ENCODE peak calls at places on chromosomes 13 and 19, in ten cellular contexts. M is neural progenitor cell; H is GM12878; Z is CD8-positive, alpha-beta T cell; W is GM23248; Q is stomach; A is CD4-positive, CD25-positive, alpha-beta regulatory T cell; K is upper lobe of right lung; Y is SJSA1; S is IMR-90. X is an unnamed sample.

GRCh38 chr19:1087813-1088418 is 7.3 kb downstream of the POLR2E start:
- DNase-seq in M (no peak), H (no peak), Z (peak; percentile 67), W (no peak), Q (no peak), A (peak; percentile 76), K (no peak), Y (no peak), S (no peak), X (no peak)

GRCh38 chr19:30682576-30683536 is 310.7 kb downstream of the ZNF536 start:
- DNase-seq in M (peak; percentile 80), H (no peak), Z (peak; percentile 45), W (peak; percentile 94), Q (peak; percentile 74), A (peak; percentile 30), K (peak; percentile 77), Y (peak; percentile 88), S (peak; percentile 82), X (peak; percentile 43)

GRCh38 chr13:65508745-65509144 is 1721.4 kb downstream of the PCDH9 start:
- DNase-seq in M (no peak), H (no peak), Z (no peak), W (no peak), Q (no peak), A (no peak), K (no peak), Y (no peak), S (no peak), X (no peak)

GRCh38 chr19:41939861-41940442 is 11.7 kb upstream of the ERFL start:
- DNase-seq in M (peak; percentile 62), H (no peak), Z (peak; percentile 60), W (peak; percentile 48), Q (peak; percentile 43), A (peak; percentile 29), K (peak; percentile 75), Y (no peak), S (no peak), X (no peak)

GRCh38 chr13:89407357-89407756 is 1736.2 kb downstream of the SLITRK5 start:
- DNase-seq in M (no peak), H (no peak), Z (no peak), W (no peak), Q (no peak), A (no peak), K (no peak), Y (no peak), S (no peak), X (no peak)

GRCh38 chr13:74287672-74288169 is 153.5 kb upstream of the KLF12 start:
- DNase-seq in M (peak; percentile 94), H (no peak), Z (peak; percentile 96), W (peak; percentile 55), Q (peak; percentile 90), A (peak; percentile 91), K (peak; percentile 74), Y (peak; percentile 5), S (peak; percentile 64), X (peak; percentile 90)

GRCh38 chr19:39327990-39328705 is 7.5 kb upstream of the LRFN1 start:
- DNase-seq in M (peak; percentile 93), H (no peak), Z (peak; percentile 74), W (peak; percentile 83), Q (peak; percentile 91), A (peak; percentile 68), K (peak; percentile 91), Y (peak; percentile 67), S (peak; percentile 53), X (peak; percentile 74)

GRCh38 chr13:95298169-95298940 is 2.9 kb downstream of the ABCC4 start:
- DNase-seq in M (no peak), H (no peak), Z (no peak), W (no peak), Q (no peak), A (no peak), K (peak; percentile 72), Y (no peak), S (no peak), X (no peak)

GRCh38 chr19:18346091-18346490 is 5.7 kb downstream of the PGPEP1 start:
- DNase-seq in M (no peak), H (no peak), Z (no peak), W (no peak), Q (peak; percentile 40), A (no peak), K (no peak), Y (no peak), S (no peak), X (no peak)

GRCh38 chr19:15396436-15396835 is 16.8 kb upstream of the AKAP8 start:
- DNase-seq in M (no peak), H (no peak), Z (no peak), W (no peak), Q (no peak), A (no peak), K (no peak), Y (no peak), S (no peak), X (no peak)

GRCh38 chr13:110323986-110324749 is 17.1 kb downstream of the COL4A2 start:
- DNase-seq in M (no peak), H (no peak), Z (no peak), W (no peak), Q (no peak), A (no peak), K (no peak), Y (no peak), S (no peak), X (no peak)

GRCh38 chr13:110322828-110323171 is 15.7 kb downstream of the COL4A2 start:
- DNase-seq in M (no peak), H (no peak), Z (no peak), W (no peak), Q (no peak), A (no peak), K (no peak), Y (no peak), S (no peak), X (no peak)

GRCh38 chr13:110323172-110323851 is 16.2 kb downstream of the COL4A2 start:
- DNase-seq in M (no peak), H (no peak), Z (no peak), W (peak; percentile 86), Q (no peak), A (no peak), K (no peak), Y (peak; percentile 92), S (peak; percentile 96), X (no peak)

GRCh38 chr13:110320645-110321044 is 13.6 kb downstream of the COL4A2 start:
- DNase-seq in M (no peak), H (no peak), Z (no peak), W (no peak), Q (no peak), A (no peak), K (no peak), Y (no peak), S (no peak), X (no peak)

DNA sequence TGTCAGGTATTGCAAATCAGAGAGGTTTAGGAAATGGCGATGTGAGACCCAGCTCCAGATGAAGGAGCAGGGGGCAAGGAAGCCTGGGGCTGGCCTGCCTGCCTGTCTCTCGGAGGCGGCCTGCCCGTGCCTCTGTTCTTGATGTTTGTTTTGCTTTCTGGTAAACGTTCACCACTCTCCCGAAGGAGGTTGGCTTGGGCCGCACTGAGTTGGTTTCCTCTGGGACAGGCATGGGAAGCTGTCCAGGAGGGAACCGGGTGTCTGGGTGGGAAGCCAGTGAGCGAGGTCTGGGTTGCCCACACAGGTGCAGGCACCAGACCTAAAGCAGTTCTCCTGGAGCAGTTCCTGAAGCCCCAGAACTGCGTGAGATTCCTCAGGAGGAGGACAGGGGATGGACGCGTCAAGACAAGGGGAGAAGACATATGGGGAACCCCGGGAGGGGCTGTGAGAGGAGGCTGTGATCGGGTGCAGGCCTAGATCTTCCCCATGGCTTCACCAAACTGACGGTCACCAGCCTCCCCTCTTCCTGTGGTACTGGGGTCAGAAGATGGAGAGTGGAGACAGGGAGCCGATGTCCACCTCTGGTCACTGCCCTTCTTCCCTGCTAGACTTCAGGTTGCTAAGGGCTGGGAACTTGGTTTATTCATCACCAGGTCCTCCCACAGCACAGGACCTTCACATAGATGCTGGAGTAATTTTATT is 15.2 kb downstream of the COL4A2 start:
- DNase-seq in M (no peak), H (no peak), Z (no peak), W (no peak), Q (no peak), A (no peak), K (no peak), Y (peak; percentile 73), S (no peak), X (no peak)
- H3K27me3 ChIP-seq in M (no peaks in the 10 kb centered on the region), H (no peaks in the 10 kb centered on the region), Z (peaks cover 6% of the 10 kb centered on the region), W (no peaks in the 10 kb centered on the region), Q (no peaks in the 10 kb centered on the region), A (peaks cover 2% of the 10 kb centered on the region), K (no peaks in the 10 kb centered on the region), Y (no peaks in the 10 kb centered on the region), S (no peaks in the 10 kb centered on the region), X (no peaks in the 10 kb centered on the region)

GRCh38 chr19:45597425-45598111 is 4.4 kb downstream of the GPR4 start:
- DNase-seq in M (no peak), H (no peak), Z (no peak), W (no peak), Q (no peak), A (no peak), K (no peak), Y (no peak), S (no peak), X (no peak)
- H3K27me3 ChIP-seq in M (peaks cover 84% of the 10 kb centered on the region), H (peaks cover 19% of the 10 kb centered on the region), Z (peaks cover 51% of the 10 kb centered on the region), W (peaks cover 11% of the 10 kb centered on the region), Q (peaks cover 95% of the 10 kb centered on the region), A (peaks cover 39% of the 10 kb centered on the region), K (peaks cover 52% of the 10 kb centered on the region), Y (peaks cover 55% of the 10 kb centered on the region), S (peaks cover 58% of the 10 kb centered on the region), X (peaks cover 4% of the 10 kb centered on the region)

GRCh38 chr19:46475976-46476375 is 4.6 kb upstream of the PNMA8A start:
- DNase-seq in M (no peak), H (no peak), Z (no peak), W (peak; percentile 54), Q (no peak), A (no peak), K (no peak), Y (no peak), S (peak; percentile 30), X (no peak)
- H3K27me3 ChIP-seq in M (peaks cover 3% of the 10 kb centered on the region), H (peaks cover 9% of the 10 kb centered on the region), Z (no peaks in the 10 kb centered on the region), W (no peaks in the 10 kb centered on the region), Q (peaks cover 74% of the 10 kb centered on the region), A (peaks cover 5% of the 10 kb centered on the region), K (peaks cover 6% of the 10 kb centered on the region), Y (no peaks in the 10 kb centered on the region), S (no peaks in the 10 kb centered on the region), X (no peaks in the 10 kb centered on the region)

GRCh38 chr19:5338661-5339469 is 1.7 kb downstream of the PTPRS start:
- DNase-seq in M (peak; percentile 83), H (no peak), Z (no peak), W (no peak), Q (no peak), A (no peak), K (no peak), Y (no peak), S (no peak), X (no peak)

GRCh38 chr19:5337886-5338595 is 2.6 kb downstream of the PTPRS start:
- DNase-seq in M (no peak), H (no peak), Z (no peak), W (no peak), Q (no peak), A (no peak), K (no peak), Y (no peak), S (no peak), X (no peak)

GRCh38 chr19:5335593-5335992 is 5.0 kb downstream of the PTPRS start:
- DNase-seq in M (no peak), H (no peak), Z (no peak), W (no peak), Q (no peak), A (no peak), K (no peak), Y (no peak), S (no peak), X (no peak)

GRCh38 chr19:5336195-5336965 is 4.2 kb downstream of the PTPRS start:
- DNase-seq in M (peak; percentile 29), H (no peak), Z (no peak), W (no peak), Q (no peak), A (no peak), K (no peak), Y (no peak), S (no peak), X (no peak)

GRCh38 chr19:5337126-5337525 is 3.5 kb downstream of the PTPRS start:
- DNase-seq in M (no peak), H (no peak), Z (no peak), W (no peak), Q (no peak), A (no peak), K (no peak), Y (no peak), S (no peak), X (no peak)
- H3K27me3 ChIP-seq in M (peaks cover 13% of the 10 kb centered on the region), H (peaks cover 9% of the 10 kb centered on the region), Z (peaks cover 39% of the 10 kb centered on the region), W (no peaks in the 10 kb centered on the region), Q (peaks cover 99% of the 10 kb centered on the region), A (peaks cover 5% of the 10 kb centered on the region), K (peaks cover 56% of the 10 kb centered on the region), Y (peaks cover 27% of the 10 kb centered on the region), S (peaks cover 5% of the 10 kb centered on the region), X (peaks cover 9% of the 10 kb centered on the region)

X was measured in small intestine.